ENCODE peak calls at places on chromosomes 2 and 18, in four cellular contexts. F is LoVo; Y is hippocampal formation; V is activated CD8-positive, alpha-beta memory T cell treated with anti-CD3 and anti-CD28 coated beads for 4 hours. L is an unnamed sample.

GRCh38 chr2:207260947-207261346 is 95.2 kb upstream of the KLF7 start:
- DNase-seq in F (no peak), Y (no peak), V (no peak), L (no peak)

GRCh38 chr2:223601932-223602676 is at the start of gene SCG2:
- DNase-seq in F (peak), Y (peak), V (no peak), L (no peak)

GRCh38 chr18:30359521-30359920 is 683.0 kb downstream of the DSC3 start:
- DNase-seq in F (no peak), Y (no peak), V (no peak), L (no peak)

GRCh38 chr2:46073540-46074018 is 223.6 kb upstream of the EPAS1 start:
- DNase-seq in F (peak), Y (no peak), V (no peak), L (no peak)

GRCh38 chr2:101972621-101973434 is 18.9 kb upstream of the IL1R2 start:
- DNase-seq in F (no peak), Y (no peak), V (no peak), L (no peak)

GRCh38 chr2:73939419-73939818 is 12.7 kb downstream of the DGUOK start:
- DNase-seq in F (no peak), Y (no peak), V (no peak), L (no peak)

GRCh38 chr2:2570360-2570759 is 239.3 kb upstream of the MYT1L start:
- DNase-seq in F (no peak), Y (no peak), V (no peak), L (no peak)

GRCh38 chr2:39661771-39662325 is 3.9 kb upstream of the TMEM178A start:
- DNase-seq in F (no peak), Y (no peak), V (no peak), L (no peak)

GRCh38 chr2:168738057-168738456 is 64.4 kb upstream of the NOSTRIN start:
- DNase-seq in F (no peak), Y (no peak), V (no peak), L (no peak)